ENCODE peak calls at places on chromosomes 1 and 21, in four cellular contexts. T is lower leg skin, Q is ovary, N is breast epithelium. H is an unnamed sample.

GRCh38 chr1:15355968-15356621 is 53.6 kb upstream of the EFHD2 start:
- DNase-seq in Q (no peak), N (no peak), T (no peak), H (peak)

GRCh38 chr1:97243973-97244560 is 522.5 kb downstream of the PTBP2 start:
- DNase-seq in Q (no peak), N (no peak), T (no peak), H (no peak)

GRCh38 chr21:43929217-43929971 is 64.4 kb downstream of the AGPAT3 start:
- DNase-seq in N (peak), T (no peak), Q (no peak), H (no peak)

GRCh38 chr1:224219011-224219611 is 36.1 kb downstream of the DEGS1 start:
- DNase-seq in Q (no peak), N (no peak), T (peak), H (no peak)

GRCh38 chr1:117600966-117601365 is 4.9 kb upstream of the TENT5C start:
- DNase-seq in T (no peak), Q (no peak), N (no peak), H (no peak)

GRCh38 chr1:61741682-61742619 is at the start of gene PATJ:
- DNase-seq in T (peak), Q (peak), N (peak), H (peak)

GRCh38 chr1:194062526-194062925 is 876.1 kb upstream of the B3GALT2 start:
- DNase-seq in T (no peak), Q (no peak), N (no peak), H (no peak)

GRCh38 chr1:228913649-228914048 is 178.4 kb downstream of the RHOU start:
- DNase-seq in Q (no peak), N (no peak), T (no peak), H (no peak)

GRCh38 chr1:23646086-23646485 is 45.5 kb upstream of the RPL11 start:
- DNase-seq in T (no peak), N (no peak), Q (no peak), H (no peak)

GRCh38 chr1:169588112-169588511 is 1.8 kb upstream of the F5 start:
- DNase-seq in Q (no peak), T (no peak), N (no peak), H (no peak)

GRCh38 chr1:169585184-169585583 is 1.1 kb downstream of the F5 start:
- DNase-seq in T (no peak), N (no peak), Q (no peak), H (no peak)

GRCh38 chr1:169586067-169586394 is 250 bp downstream of the F5 start:
- DNase-seq in T (no peak), Q (no peak), N (no peak), H (no peak)

GRCh38 chr1:169584483-169585144 is 1.7 kb downstream of the F5 start:
- DNase-seq in T (no peak), N (no peak), Q (no peak), H (no peak)

GRCh38 chr1:169586395-169587255 is at the start of gene F5:
- DNase-seq in T (peak), N (peak), Q (peak), H (peak)
- TF ChIP-seq POLR2A in T (no peak), N (no peak), Q (no peak), H (no peak)

DNA sequence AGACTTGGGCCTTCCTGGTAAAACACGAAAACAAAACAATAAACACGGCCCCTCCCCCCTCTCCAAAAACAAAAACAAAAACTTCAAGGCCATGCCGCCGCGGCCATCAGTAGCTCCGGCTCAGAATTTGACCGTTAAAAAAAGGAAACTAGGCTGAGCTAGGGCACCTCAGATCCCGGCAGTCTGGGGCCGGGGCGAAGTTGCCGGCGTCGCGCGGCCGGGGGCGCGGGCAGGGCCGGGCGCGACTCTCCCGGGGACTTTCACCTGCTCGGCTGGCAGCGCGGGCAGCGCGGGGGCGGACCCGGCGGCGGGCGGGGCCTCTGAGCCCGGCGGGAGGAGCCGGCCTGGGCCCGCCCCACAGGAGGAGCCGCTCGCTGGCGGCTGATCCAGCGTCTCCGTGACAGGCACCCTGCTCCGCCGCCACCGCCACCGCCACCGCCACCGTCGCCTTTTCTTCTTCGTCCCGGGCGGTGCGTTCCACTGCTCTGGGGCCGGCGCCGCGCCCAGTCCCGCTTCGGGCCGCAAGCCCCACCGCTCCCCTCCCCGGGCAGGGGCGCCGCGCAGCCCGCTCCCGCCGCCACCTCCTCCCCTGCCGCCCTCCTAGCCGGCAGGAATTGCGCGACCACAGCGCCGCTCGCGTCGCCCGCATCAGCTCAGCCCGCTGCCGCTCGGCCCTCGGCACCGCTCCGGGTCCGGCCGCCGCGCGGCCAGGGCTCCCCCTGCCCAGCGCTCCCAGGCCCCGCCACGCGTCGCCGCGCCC is at the start of gene NOS1AP:
- DNase-seq in Q (peak), T (peak), N (peak), H (peak)
- TF ChIP-seq POLR2A in Q (no peak), T (no peak), N (no peak), H (peak)

GRCh38 chr1:171841931-171842723 is 829 bp downstream of the DNM3 start:
- DNase-seq in Q (peak), N (no peak), T (no peak), H (peak)

GRCh38 chr1:171845998-171846397 is 4.7 kb downstream of the DNM3 start:
- DNase-seq in Q (no peak), N (no peak), T (no peak), H (no peak)

GRCh38 chr1:171844381-171844780 is 3.1 kb downstream of the DNM3 start:
- DNase-seq in Q (no peak), T (no peak), N (no peak), H (no peak)

GRCh38 chr1:171835891-171836290 is 5.4 kb upstream of the DNM3 start:
- DNase-seq in Q (no peak), N (no peak), T (no peak), H (no peak)

GRCh38 chr1:171841050-171841910 is at the start of gene DNM3:
- DNase-seq in T (peak), Q (peak), N (peak), H (peak)
- TF ChIP-seq POLR2A in T (no peak), Q (peak), N (no peak), H (peak)

GRCh38 chr1:6672558-6672957 is 29.1 kb downstream of the DNAJC11 start:
- DNase-seq in Q (no peak), N (no peak), T (no peak), H (no peak)

GRCh38 chr1:6673816-6674398 is 27.7 kb downstream of the DNAJC11 start:
- DNase-seq in Q (no peak), T (no peak), N (no peak), H (no peak)

GRCh38 chr1:6674796-6675195 is 26.8 kb downstream of the DNAJC11 start:
- DNase-seq in N (no peak), T (no peak), Q (no peak), H (no peak)

GRCh38 chr1:6675936-6676335 is 25.7 kb downstream of the DNAJC11 start:
- DNase-seq in N (no peak), Q (no peak), T (no peak), H (no peak)
- TF ChIP-seq POLR2A in N (no peak), Q (no peak), T (no peak), H (no peak)

GRCh38 chr1:53895421-53895820 is 1.4 kb downstream of the DIO1 start:
- DNase-seq in N (no peak), T (no peak), Q (no peak), H (no peak)

GRCh38 chr1:53891678-53892077 is 2.1 kb upstream of the YIPF1 start:
- DNase-seq in T (no peak), Q (no peak), N (no peak), H (no peak)

GRCh38 chr1:53894644-53895043 is 657 bp downstream of the DIO1 start:
- DNase-seq in Q (no peak), T (no peak), N (no peak), H (no peak)

GRCh38 chr1:53892911-53893310 is 1.1 kb upstream of the DIO1 start:
- DNase-seq in T (peak), N (no peak), Q (no peak), H (no peak)

DNA sequence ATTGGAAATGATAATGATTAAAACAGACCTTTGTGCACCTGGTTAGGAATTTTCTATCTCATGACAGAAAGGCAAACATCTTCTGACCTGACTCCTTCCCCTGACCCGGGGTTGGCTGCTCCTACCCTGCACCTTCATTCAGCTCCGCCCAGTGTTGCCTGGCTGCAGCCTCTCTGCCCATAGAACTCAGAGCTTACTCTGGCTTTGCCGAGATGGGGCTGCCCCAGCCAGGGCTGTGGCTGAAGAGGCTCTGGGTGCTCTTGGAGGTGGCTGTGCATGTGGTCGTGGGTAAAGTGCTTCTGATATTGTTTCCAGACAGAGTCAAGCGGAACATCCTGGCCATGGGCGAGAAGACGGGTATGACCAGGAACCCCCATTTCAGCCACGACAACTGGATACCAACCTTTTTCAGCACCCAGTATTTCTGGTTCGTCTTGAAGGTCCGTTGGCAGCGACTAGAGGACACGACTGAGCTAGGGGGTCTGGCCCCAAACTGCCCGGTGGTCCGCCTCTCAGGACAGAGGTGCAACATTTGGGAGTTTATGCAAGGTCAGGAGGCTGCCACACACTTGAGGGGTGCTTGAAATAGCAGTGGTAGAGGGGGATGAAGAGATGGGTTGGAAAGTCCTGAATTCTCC is at the start of gene DIO1:
- DNase-seq in T (no peak), N (no peak), Q (no peak), H (no peak)
- TF ChIP-seq POLR2A in T (no peak), N (no peak), Q (no peak), H (no peak)

GRCh38 chr1:9900142-9901043 is 9.7 kb downstream of the CTNNBIP1 start:
- DNase-seq in Q (no peak), T (peak), N (no peak), H (no peak)
- TF ChIP-seq POLR2A in Q (no peak), T (no peak), N (no peak), H (no peak)

DNA sequence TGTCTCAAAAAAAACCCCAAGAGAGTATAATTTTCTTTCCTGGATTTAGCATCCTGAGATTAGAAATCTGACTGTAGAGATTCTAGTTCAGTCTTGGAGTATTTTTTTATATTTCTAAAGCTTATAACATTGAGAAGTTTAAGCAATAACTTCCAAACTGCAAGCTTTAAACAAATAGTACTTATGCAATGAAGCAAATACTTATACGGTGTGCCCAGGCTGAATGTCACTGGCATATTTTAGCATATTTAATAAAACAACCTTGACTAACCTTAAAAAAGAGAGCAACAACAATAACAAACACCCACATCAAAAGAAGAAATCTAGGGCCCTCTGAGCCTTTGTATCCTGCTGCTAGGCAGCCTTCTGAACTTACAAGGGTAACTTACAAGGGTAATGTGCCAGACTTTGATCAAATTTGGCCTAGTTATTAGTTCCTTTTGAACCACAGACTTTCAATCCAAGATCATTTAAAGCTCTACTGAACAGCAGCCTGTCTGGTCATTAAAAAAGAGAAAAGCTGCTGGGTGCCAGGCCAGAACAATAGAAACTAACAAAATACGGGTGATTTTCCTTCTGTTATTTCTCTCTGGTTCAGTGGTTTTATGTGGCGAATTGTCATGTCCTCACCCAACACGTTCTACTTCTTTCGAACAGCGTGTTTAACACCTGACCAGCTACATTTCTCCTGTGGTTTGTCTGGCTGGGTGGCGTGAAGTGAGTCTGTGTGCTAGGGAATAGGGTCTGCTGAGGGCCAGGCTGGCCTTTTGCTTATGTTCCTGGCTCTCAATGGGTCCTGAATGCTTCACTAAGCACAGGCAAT is 16.2 kb downstream of the MTOR start:
- DNase-seq in Q (no peak), N (no peak), T (no peak), H (no peak)
- TF ChIP-seq POLR2A in Q (no peak), N (no peak), T (no peak), H (no peak)

DNA sequence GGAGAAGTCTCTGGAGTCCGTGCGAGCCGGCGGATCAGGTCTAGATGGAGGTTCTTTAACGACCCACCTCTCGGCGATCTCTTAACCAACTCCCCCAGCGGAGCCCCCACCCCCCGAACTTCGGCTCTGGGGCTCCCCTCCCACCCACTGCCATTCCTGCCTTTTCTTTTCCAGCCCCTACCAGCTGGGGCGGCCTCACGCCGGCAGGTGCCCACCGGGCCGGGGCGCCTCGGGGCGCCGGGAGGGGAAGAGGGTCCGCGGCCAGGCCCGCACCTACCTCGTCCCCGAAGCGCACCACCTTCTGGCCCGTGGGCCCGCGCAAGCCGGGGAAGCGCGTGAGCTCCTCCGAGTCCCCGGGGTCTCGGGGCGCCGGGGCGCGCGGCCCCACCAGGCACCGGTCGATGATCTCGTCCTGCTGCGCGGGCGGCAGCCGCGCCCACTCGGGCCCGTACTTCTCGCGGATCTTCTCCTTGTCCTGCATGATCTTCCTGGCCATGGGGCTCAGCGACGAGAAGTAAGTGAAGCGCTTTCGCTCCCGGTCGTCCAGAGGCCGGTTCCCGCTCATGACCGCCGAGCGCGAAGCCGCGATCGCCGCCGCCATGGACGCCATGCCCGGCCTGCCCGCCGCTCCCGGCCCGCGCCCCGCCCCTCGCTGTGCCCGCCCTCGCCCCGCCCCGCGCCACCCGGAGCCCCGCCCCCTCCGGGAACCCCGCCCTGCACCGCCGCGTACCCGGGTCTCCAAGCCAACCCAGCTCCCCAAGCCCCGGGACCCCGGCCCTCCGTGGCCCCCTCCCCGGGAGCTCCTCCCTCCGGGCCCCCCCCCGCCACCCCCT is at the start of gene C1orf198:
- DNase-seq in Q (peak), T (peak), N (peak), H (peak)
- TF ChIP-seq POLR2A in Q (peak), T (no peak), N (peak), H (peak)

DNA sequence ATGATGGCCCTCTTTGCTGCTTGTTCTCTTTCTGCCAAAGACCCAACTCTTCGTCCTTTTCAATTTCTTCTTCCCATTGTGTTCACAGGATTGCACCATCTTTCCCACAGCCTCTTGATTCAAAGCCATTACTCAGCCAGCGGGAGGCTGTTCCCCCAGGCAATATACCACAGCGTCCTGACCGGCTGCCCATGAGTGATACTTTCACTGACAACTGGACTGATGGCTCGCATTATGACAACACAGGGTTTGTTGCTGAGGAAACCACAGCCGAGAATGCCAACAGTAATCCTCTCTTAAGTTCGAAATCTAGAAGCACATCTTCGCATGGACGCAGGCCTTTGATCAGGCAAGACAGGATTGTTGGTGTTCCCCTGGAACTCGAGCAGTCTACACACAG is 167.4 kb downstream of the LRRC40 start:
- DNase-seq in Q (no peak), N (no peak), T (no peak), H (peak)
- TF ChIP-seq POLR2A in Q (no peak), N (no peak), T (no peak), H (no peak)

GRCh38 chr1:236809133-236809532 is 14.0 kb downstream of the MTR start:
- DNase-seq in T (no peak), Q (no peak), N (no peak), H (no peak)
- TF ChIP-seq POLR2A in T (no peak), Q (no peak), N (no peak), H (no peak)

H was measured in H54.